ENCODE peak calls at places on chromosomes 11 and 22, in nine cellular contexts. G is heart left ventricle; P is ovary; V is thoracic aorta; Y is cardiac muscle cell; Z is PC-3; M is tibial nerve; Q is CD8-positive, alpha-beta T cell; O is transverse colon. X is an unnamed sample. For H3K9me3, the result is how much of the 10 kb centered on the place peaks cover.

GRCh38 chr11:60762851-60763691 is 6.4 kb downstream of the MS4A15 start:
- DNase-seq in G (no peak), P (no peak), V (no peak), Y (peak), Z (peak), M (no peak), Q (no peak), O (no peak), X (no peak)

GRCh38 chr11:59088164-59088563 is 2.1 kb downstream of the GLYATL1B start:
- DNase-seq in G (no peak), P (no peak), V (no peak), Y (no peak), Z (no peak), M (no peak), Q (no peak), O (no peak), X (no peak)

GRCh38 chr22:48760481-48761238 is 1067.0 kb downstream of the BRD1 start:
- DNase-seq in G (peak), P (no peak), V (no peak), Y (no peak), Z (no peak), M (peak), Q (peak), O (no peak), X (peak)

GRCh38 chr11:76654980-76655379 is 15.6 kb downstream of the LRRC32 start:
- DNase-seq in G (no peak), P (no peak), V (no peak), Y (no peak), Z (no peak), M (no peak), Q (no peak), O (no peak), X (no peak)

GRCh38 chr22:20725987-20726558 is 47.8 kb upstream of the SERPIND1 start:
- DNase-seq in G (no peak), P (no peak), V (no peak), Y (no peak), Z (peak), M (no peak), Q (no peak), O (no peak), X (no peak)

GRCh38 chr11:117841582-117842031 is 17.1 kb upstream of the FXYD2 start:
- DNase-seq in G (peak), P (no peak), V (no peak), Y (no peak), Z (no peak), M (no peak), Q (peak), O (no peak), X (no peak)

GRCh38 chr11:74822187-74822586 is 73.5 kb downstream of the RNF169 start:
- DNase-seq in G (peak), P (no peak), V (no peak), Y (no peak), Z (no peak), M (no peak), Q (no peak), O (no peak), X (no peak)

GRCh38 chr11:46972343-46972742 is 35.8 kb downstream of the CSTPP1 start:
- DNase-seq in G (no peak), P (no peak), V (no peak), Y (no peak), Z (no peak), M (no peak), Q (no peak), O (no peak), X (no peak)

GRCh38 chr11:8658210-8658968 is 24.1 kb downstream of the TRIM66 start:
- DNase-seq in G (no peak), P (no peak), V (no peak), Y (no peak), Z (no peak), M (no peak), Q (no peak), O (no peak), X (no peak)

GRCh38 chr11:27120211-27120610 is 79.6 kb downstream of the BBOX1 start:
- DNase-seq in G (no peak), P (no peak), V (no peak), Y (no peak), Z (no peak), M (no peak), Q (no peak), O (no peak), X (no peak)

GRCh38 chr22:22913989-22914388 is 26.4 kb downstream of the IGLL5 start:
- DNase-seq in G (no peak), P (no peak), V (no peak), Y (no peak), Z (no peak), M (no peak), Q (no peak), O (no peak), X (no peak)

GRCh38 chr11:61955031-61955415 is 4.9 kb downstream of the BEST1 start:
- DNase-seq in G (peak), P (peak), V (no peak), Y (peak), Z (no peak), M (no peak), Q (peak), O (peak), X (peak)

GRCh38 chr11:57320067-57320718 is 4.6 kb downstream of the TNKS1BP1 start:
- DNase-seq in G (no peak), P (no peak), V (no peak), Y (no peak), Z (no peak), M (no peak), Q (no peak), O (no peak), X (no peak)

GRCh38 chr11:86593833-86594232 is 78.6 kb downstream of the ME3 start:
- DNase-seq in G (no peak), P (no peak), V (no peak), Y (no peak), Z (peak), M (no peak), Q (no peak), O (no peak), X (no peak)

GRCh38 chr11:90912631-90913030 is 689.8 kb upstream of the CHORDC1 start:
- DNase-seq in G (no peak), P (no peak), V (no peak), Y (no peak), Z (no peak), M (no peak), Q (no peak), O (no peak), X (no peak)

GRCh38 chr11:73187854-73188253 is 30.2 kb upstream of the P2RY2 start:
- DNase-seq in G (no peak), P (no peak), V (no peak), Y (no peak), Z (no peak), M (no peak), Q (no peak), O (no peak), X (no peak)

GRCh38 chr11:111359223-111360149 is 19.6 kb downstream of the POU2AF1 start:
- DNase-seq in G (no peak), P (no peak), V (no peak), Y (no peak), Z (no peak), M (no peak), Q (no peak), O (no peak), X (no peak)
- TF ChIP-seq CTCF in G (no peak), P (no peak), V (no peak), Y (no peak), Z (peak), M (no peak), Q (no peak), O (no peak), X (no peak)

DNA sequence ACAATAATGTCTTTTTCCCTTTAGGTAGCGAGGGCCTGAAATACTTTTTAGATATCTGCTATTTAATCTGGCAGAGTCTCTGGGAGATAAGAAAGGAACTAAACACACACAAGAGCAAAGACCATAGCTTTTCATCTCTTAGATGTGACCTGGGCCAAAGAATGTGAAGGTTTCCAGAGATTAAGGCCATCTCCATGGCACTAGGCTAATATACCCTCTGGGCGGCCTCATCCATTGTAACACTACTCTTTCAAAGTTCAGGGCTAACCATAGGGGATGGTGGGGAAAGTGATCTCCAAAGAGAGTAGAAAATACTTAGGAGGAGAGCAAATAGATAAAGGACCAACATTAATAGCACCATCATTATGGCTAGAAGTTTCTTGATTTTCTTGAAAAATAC is 326.4 kb downstream of the LRRC4C start:
- DNase-seq in G (no peak), P (no peak), V (no peak), Y (no peak), Z (no peak), M (no peak), Q (no peak), O (no peak), X (no peak)
- H3K9me3 ChIP-seq in G (under half), P (under half), V (under half), Y (under half), Z (under half), M (under half), Q (under half), O (under half), X (under half)

GRCh38 chr22:37566329-37566837 is 6.1 kb downstream of the CDC42EP1 start:
- DNase-seq in G (no peak), P (no peak), V (no peak), Y (no peak), Z (no peak), M (no peak), Q (peak), O (peak), X (no peak)

GRCh38 chr22:37562049-37562784 is 1.9 kb downstream of the CDC42EP1 start:
- DNase-seq in G (no peak), P (peak), V (no peak), Y (no peak), Z (no peak), M (no peak), Q (no peak), O (no peak), X (no peak)

GRCh38 chr22:37565830-37566229 is 5.5 kb downstream of the CDC42EP1 start:
- DNase-seq in G (no peak), P (no peak), V (no peak), Y (no peak), Z (no peak), M (no peak), Q (no peak), O (no peak), X (no peak)

GRCh38 chr22:37563153-37564081 is 3.1 kb downstream of the CDC42EP1 start:
- DNase-seq in G (peak), P (peak), V (peak), Y (no peak), Z (peak), M (peak), Q (no peak), O (peak), X (peak)

GRCh38 chr22:37564111-37564711 is 3.9 kb downstream of the CDC42EP1 start:
- DNase-seq in G (peak), P (no peak), V (no peak), Y (no peak), Z (no peak), M (no peak), Q (no peak), O (no peak), X (no peak)
- H3K4me3 ChIP-seq in G (peak), P (no peak), V (peak), Y (no peak), Z (peak), M (no peak), Q (no peak), O (no peak), X (no peak)

GRCh38 chr22:43789452-43789851 is 22.7 kb downstream of the EFCAB6 start:
- DNase-seq in G (peak), P (peak), V (no peak), Y (no peak), Z (peak), M (no peak), Q (no peak), O (peak), X (no peak)

GRCh38 chr22:43782448-43782847 is 29.7 kb downstream of the EFCAB6 start:
- DNase-seq in G (no peak), P (no peak), V (no peak), Y (no peak), Z (no peak), M (no peak), Q (no peak), O (no peak), X (no peak)

DNA sequence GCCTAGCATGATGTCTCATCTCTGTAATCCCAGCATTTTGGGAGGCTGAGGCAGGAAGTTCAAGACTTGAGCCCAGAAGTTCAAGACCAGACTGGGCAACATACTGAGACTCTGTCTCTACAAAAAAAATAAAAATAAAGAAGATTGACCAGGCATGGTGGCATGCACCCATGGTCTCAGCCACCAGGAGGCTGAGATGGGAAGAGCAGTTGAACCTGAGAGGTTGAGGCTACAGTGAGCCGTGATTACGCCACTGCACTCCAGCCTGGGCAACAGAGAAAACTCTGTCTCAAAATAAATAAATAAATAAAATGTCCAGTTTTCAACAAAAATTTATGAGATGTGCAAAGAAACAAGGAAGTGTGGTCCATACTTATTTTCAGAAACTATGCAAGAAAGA is 28.3 kb downstream of the EFCAB6 start:
- DNase-seq in G (no peak), P (no peak), V (no peak), Y (no peak), Z (peak), M (no peak), Q (no peak), O (no peak), X (no peak)
- TF ChIP-seq CTCF in G (no peak), P (no peak), V (no peak), Y (peak), Z (peak), M (no peak), Q (no peak), O (no peak), X (no peak)

DNA sequence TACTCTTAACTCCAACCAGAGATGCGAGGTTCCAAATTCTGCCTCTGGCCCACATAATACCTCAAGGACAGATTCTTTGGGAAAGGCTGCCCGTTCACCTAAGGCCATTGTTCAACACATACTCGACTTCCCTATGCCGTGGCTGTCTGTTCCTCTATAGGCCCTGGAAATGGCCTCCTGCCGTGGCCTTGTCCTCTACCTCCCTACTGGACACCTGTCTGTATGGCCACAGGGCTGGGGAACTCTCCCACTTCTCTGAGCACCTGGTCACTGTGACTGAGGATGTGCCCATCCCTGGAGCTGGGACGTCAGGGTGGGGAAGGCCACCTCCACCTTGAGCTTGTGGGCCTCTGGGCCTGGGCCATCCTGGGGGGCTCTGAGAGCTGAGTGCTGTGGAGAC is 340.5 kb upstream of the B3GAT1 start:
- DNase-seq in G (no peak), P (no peak), V (no peak), Y (no peak), Z (no peak), M (no peak), Q (no peak), O (no peak), X (peak)
- H3K9me3 ChIP-seq in G (under half), P (under half), V (under half), Y (under half), Z (under half), M (under half), Q (under half), O (under half), X (under half)